ENCODE peak calls at places on chromosome 9, in eight cellular contexts. One of them, this sample, is unnamed.

GRCh38 chr9:130707225-130707976 is 13.8 kb downstream of the EXOSC2 start:
- DNase-seq in heart right ventricle: no peak
- DNase-seq in mammary epithelial cell: peak; percentile 32
- DNase-seq in dorsolateral prefrontal cortex: peak; percentile 46
- DNase-seq in NT2/D1: peak; percentile 44
- DNase-seq in pancreas: no peak
- DNase-seq in MM.1S: peak; percentile 61
- DNase-seq in A549: peak; percentile 33
- DNase-seq in this sample: peak; percentile 69

GRCh38 chr9:36858805-36859375 is 175.2 kb downstream of the PAX5 start:
- DNase-seq in heart right ventricle: no peak
- DNase-seq in mammary epithelial cell: no peak
- DNase-seq in dorsolateral prefrontal cortex: no peak
- DNase-seq in NT2/D1: no peak
- DNase-seq in pancreas: no peak
- DNase-seq in MM.1S: no peak
- DNase-seq in A549: no peak
- DNase-seq in this sample: no peak

GRCh38 chr9:27340876-27341540 is 44.1 kb upstream of the EQTN start:
- DNase-seq in heart right ventricle: no peak
- DNase-seq in mammary epithelial cell: peak; percentile 26
- DNase-seq in dorsolateral prefrontal cortex: no peak
- DNase-seq in NT2/D1: peak; percentile 28
- DNase-seq in pancreas: no peak
- DNase-seq in MM.1S: no peak
- DNase-seq in A549: no peak
- DNase-seq in this sample: no peak

GRCh38 chr9:34253460-34253837 is 74.6 kb downstream of the UBAP1 start:
- DNase-seq in heart right ventricle: peak; percentile 62
- DNase-seq in mammary epithelial cell: peak; percentile 58
- DNase-seq in dorsolateral prefrontal cortex: no peak
- DNase-seq in NT2/D1: no peak
- DNase-seq in pancreas: no peak
- DNase-seq in MM.1S: no peak
- DNase-seq in A549: no peak
- DNase-seq in this sample: no peak

GRCh38 chr9:98430535-98430934 is 175.1 kb upstream of the TBC1D2 start:
- DNase-seq in heart right ventricle: no peak
- DNase-seq in mammary epithelial cell: no peak
- DNase-seq in dorsolateral prefrontal cortex: no peak
- DNase-seq in NT2/D1: no peak
- DNase-seq in pancreas: peak; percentile 25
- DNase-seq in MM.1S: no peak
- DNase-seq in A549: no peak
- DNase-seq in this sample: no peak

GRCh38 chr9:133515615-133516255 is 9.0 kb downstream of the MYMK start:
- DNase-seq in heart right ventricle: peak; percentile 6
- DNase-seq in mammary epithelial cell: no peak
- DNase-seq in dorsolateral prefrontal cortex: no peak
- DNase-seq in NT2/D1: no peak
- DNase-seq in pancreas: no peak
- DNase-seq in MM.1S: no peak
- DNase-seq in A549: no peak
- DNase-seq in this sample: no peak

GRCh38 chr9:117425562-117425961 is 10.7 kb upstream of the ASTN2 start:
- DNase-seq in heart right ventricle: no peak
- DNase-seq in mammary epithelial cell: no peak
- DNase-seq in dorsolateral prefrontal cortex: no peak
- DNase-seq in NT2/D1: no peak
- DNase-seq in pancreas: no peak
- DNase-seq in MM.1S: no peak
- DNase-seq in A549: no peak
- DNase-seq in this sample: no peak

GRCh38 chr9:105333076-105333475 is 88.6 kb downstream of the SLC44A1 start:
- DNase-seq in heart right ventricle: no peak
- DNase-seq in mammary epithelial cell: no peak
- DNase-seq in dorsolateral prefrontal cortex: no peak
- DNase-seq in NT2/D1: no peak
- DNase-seq in pancreas: no peak
- DNase-seq in MM.1S: no peak
- DNase-seq in A549: no peak
- DNase-seq in this sample: no peak

GRCh38 chr9:132637801-132638200 is 32.0 kb downstream of the DDX31 start:
- DNase-seq in heart right ventricle: no peak
- DNase-seq in mammary epithelial cell: no peak
- DNase-seq in dorsolateral prefrontal cortex: no peak
- DNase-seq in NT2/D1: no peak
- DNase-seq in pancreas: no peak
- DNase-seq in MM.1S: no peak
- DNase-seq in A549: no peak
- DNase-seq in this sample: no peak

GRCh38 chr9:135500525-135501260 is at the start of gene MRPS2:
- DNase-seq in heart right ventricle: peak; percentile 89
- DNase-seq in mammary epithelial cell: peak; percentile 81
- DNase-seq in dorsolateral prefrontal cortex: peak; percentile 86
- DNase-seq in NT2/D1: peak; percentile 85
- DNase-seq in pancreas: peak; percentile 82
- DNase-seq in MM.1S: peak; percentile 90
- DNase-seq in A549: peak; percentile 86
- DNase-seq in this sample: peak; percentile 95

GRCh38 chr9:69940668-69941067 is 103.0 kb upstream of the MAMDC2 start:
- DNase-seq in heart right ventricle: no peak
- DNase-seq in mammary epithelial cell: no peak
- DNase-seq in dorsolateral prefrontal cortex: no peak
- DNase-seq in NT2/D1: no peak
- DNase-seq in pancreas: no peak
- DNase-seq in MM.1S: no peak
- DNase-seq in A549: no peak
- DNase-seq in this sample: no peak

GRCh38 chr9:132004323-132004722 is 75.3 kb downstream of the MED27 start:
- DNase-seq in heart right ventricle: no peak
- DNase-seq in mammary epithelial cell: no peak
- DNase-seq in dorsolateral prefrontal cortex: no peak
- DNase-seq in NT2/D1: no peak
- DNase-seq in pancreas: no peak
- DNase-seq in MM.1S: no peak
- DNase-seq in A549: no peak
- DNase-seq in this sample: no peak

GRCh38 chr9:132647806-132648205 is 22.0 kb downstream of the DDX31 start:
- DNase-seq in heart right ventricle: no peak
- DNase-seq in mammary epithelial cell: no peak
- DNase-seq in dorsolateral prefrontal cortex: no peak
- DNase-seq in NT2/D1: no peak
- DNase-seq in pancreas: no peak
- DNase-seq in MM.1S: no peak
- DNase-seq in A549: no peak
- DNase-seq in this sample: no peak

GRCh38 chr9:19378154-19378553 is 1.9 kb downstream of the RPS6 start:
- DNase-seq in heart right ventricle: no peak
- DNase-seq in mammary epithelial cell: no peak
- DNase-seq in dorsolateral prefrontal cortex: no peak
- DNase-seq in NT2/D1: no peak
- DNase-seq in pancreas: no peak
- DNase-seq in MM.1S: no peak
- DNase-seq in A549: no peak
- DNase-seq in this sample: no peak
- H3K4me3 ChIP-seq in heart right ventricle: peak overlapping the region; percentile 83
- H3K4me3 ChIP-seq in mammary epithelial cell: peak overlapping the region; percentile 60
- H3K4me3 ChIP-seq in dorsolateral prefrontal cortex: no peak overlapping the region
- H3K4me3 ChIP-seq in NT2/D1: peak overlapping the region; percentile 98
- H3K4me3 ChIP-seq in pancreas: peak overlapping the region; percentile 85
- H3K4me3 ChIP-seq in MM.1S: peak overlapping the region; percentile 79
- H3K4me3 ChIP-seq in A549: peak overlapping the region; percentile 94
- H3K4me3 ChIP-seq in this sample: peak overlapping the region; percentile 71

GRCh38 chr9:136714096-136714875 is 1.9 kb downstream of the DIPK1B start:
- DNase-seq in heart right ventricle: peak; percentile 82
- DNase-seq in mammary epithelial cell: no peak
- DNase-seq in dorsolateral prefrontal cortex: no peak
- DNase-seq in NT2/D1: no peak
- DNase-seq in pancreas: no peak
- DNase-seq in MM.1S: no peak
- DNase-seq in A549: no peak
- DNase-seq in this sample: no peak
- H3K4me3 ChIP-seq in heart right ventricle: peak overlapping the region; percentile 90
- H3K4me3 ChIP-seq in mammary epithelial cell: no peak overlapping the region
- H3K4me3 ChIP-seq in dorsolateral prefrontal cortex: no peak overlapping the region
- H3K4me3 ChIP-seq in NT2/D1: no peak overlapping the region
- H3K4me3 ChIP-seq in pancreas: no peak overlapping the region
- H3K4me3 ChIP-seq in MM.1S: no peak overlapping the region
- H3K4me3 ChIP-seq in A549: no peak overlapping the region
- H3K4me3 ChIP-seq in this sample: no peak overlapping the region

GRCh38 chr9:676780-677458 is 164.6 kb upstream of the DMRT1 start:
- DNase-seq in heart right ventricle: no peak
- DNase-seq in mammary epithelial cell: peak; percentile 73
- DNase-seq in dorsolateral prefrontal cortex: no peak
- DNase-seq in NT2/D1: no peak
- DNase-seq in pancreas: no peak
- DNase-seq in MM.1S: no peak
- DNase-seq in A549: no peak
- DNase-seq in this sample: no peak
- H3K4me3 ChIP-seq in heart right ventricle: peak overlapping the region; percentile 53
- H3K4me3 ChIP-seq in mammary epithelial cell: peak overlapping the region; percentile 48
- H3K4me3 ChIP-seq in dorsolateral prefrontal cortex: no peak overlapping the region
- H3K4me3 ChIP-seq in NT2/D1: no peak overlapping the region
- H3K4me3 ChIP-seq in pancreas: no peak overlapping the region
- H3K4me3 ChIP-seq in MM.1S: peak overlapping the region; percentile 53
- H3K4me3 ChIP-seq in A549: peak overlapping the region; percentile 25
- H3K4me3 ChIP-seq in this sample: no peak overlapping the region

DNA sequence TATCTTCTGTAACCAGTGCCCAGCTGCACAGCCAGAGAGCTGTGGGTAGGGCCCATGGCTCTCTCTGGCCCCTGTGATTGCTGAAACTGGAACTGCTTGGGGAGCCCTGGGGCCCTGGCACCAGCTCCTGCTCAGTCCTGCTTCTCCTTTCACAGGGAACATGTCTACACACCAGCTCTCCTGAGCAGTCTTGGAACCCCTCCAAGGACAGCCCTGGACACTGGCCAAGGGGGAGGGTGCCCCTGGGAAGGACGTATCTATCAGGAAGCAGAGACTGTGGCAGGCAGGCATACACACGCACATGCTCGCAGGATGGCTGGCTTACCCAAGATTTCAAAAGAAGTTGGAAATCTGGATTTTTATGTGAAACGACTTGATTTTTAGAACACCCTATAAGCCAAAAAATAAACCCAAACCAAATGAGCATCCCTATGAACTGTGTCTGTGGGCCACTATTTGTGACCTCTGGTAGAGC is 8.8 kb upstream of the TRAF1 start:
- DNase-seq in heart right ventricle: peak; percentile 96
- DNase-seq in mammary epithelial cell: peak; percentile 99
- DNase-seq in dorsolateral prefrontal cortex: peak; percentile 74
- DNase-seq in NT2/D1: no peak
- DNase-seq in pancreas: peak; percentile 96
- DNase-seq in MM.1S: peak; percentile 51
- DNase-seq in A549: peak; percentile 71
- DNase-seq in this sample: no peak
- H3K4me3 ChIP-seq in heart right ventricle: no peak overlapping the region
- H3K4me3 ChIP-seq in mammary epithelial cell: no peak overlapping the region
- H3K4me3 ChIP-seq in dorsolateral prefrontal cortex: no peak overlapping the region
- H3K4me3 ChIP-seq in NT2/D1: no peak overlapping the region
- H3K4me3 ChIP-seq in pancreas: no peak overlapping the region
- H3K4me3 ChIP-seq in MM.1S: no peak overlapping the region
- H3K4me3 ChIP-seq in A549: no peak overlapping the region
- H3K4me3 ChIP-seq in this sample: no peak overlapping the region

This sample was measured in Caco-2.